ENCODE peak calls at places on chromosome 16, in seven cellular contexts. E is HCT116, D is HepG2, I is K562, P is SK-N-SH, H is H1, A is GM12878. G is an unnamed sample.

GRCh38 chr16:66468321-66468965 is 41.3 kb downstream of the BEAN1 start:
- DNase-seq in H (no peak), D (no peak), I (no peak), P (no peak), A (no peak), E (no peak), G (no peak)

GRCh38 chr16:73354426-73354825 is 306.5 kb upstream of the ZFHX3 start:
- DNase-seq in I (no peak), P (no peak), E (no peak), H (no peak), D (no peak), A (no peak), G (no peak)

GRCh38 chr16:63467513-63467912 is 1431.3 kb upstream of the CDH8 start:
- DNase-seq in P (no peak), D (no peak), H (no peak), A (no peak), E (no peak), I (no peak), G (no peak)

GRCh38 chr16:14018848-14019247 is 52.3 kb upstream of the MRTFB start:
- DNase-seq in I (no peak), H (no peak), A (no peak), E (no peak), P (no peak), D (no peak), G (no peak)

GRCh38 chr16:67150833-67151396 is at the start of gene B3GNT9:
- DNase-seq in H (no peak), P (peak), I (peak), D (peak), A (no peak), E (no peak), G (no peak)

GRCh38 chr16:65315004-65315398 is 193.1 kb upstream of the CDH11 start:
- DNase-seq in H (no peak), P (no peak), D (no peak), E (no peak), A (no peak), I (no peak), G (no peak)

GRCh38 chr16:2465653-2466415 is 5.3 kb upstream of the NTN3 start:
- DNase-seq in P (no peak), E (no peak), H (no peak), D (no peak), A (no peak), I (no peak), G (no peak)

GRCh38 chr16:87766485-87766797 is 655 bp upstream of the KLHDC4 start:
- DNase-seq in I (no peak), P (no peak), D (no peak), E (no peak), H (no peak), A (no peak), G (no peak)

GRCh38 chr16:67428146-67428731 is 2.7 kb upstream of the HSD11B2 start:
- DNase-seq in D (peak), E (peak), A (no peak), H (peak), I (peak), P (peak), G (peak)

GRCh38 chr16:12413393-12413792 is 390.3 kb downstream of the CPPED1 start:
- DNase-seq in P (no peak), D (no peak), H (no peak), E (no peak), I (no peak), A (no peak), G (no peak)

GRCh38 chr16:1772362-1772907 is at the start of gene EME2:
- DNase-seq in H (no peak), P (peak), I (peak), D (peak), A (no peak), E (no peak), G (peak)

GRCh38 chr16:68707341-68708152 is 29.5 kb upstream of the CDH1 start:
- DNase-seq in P (no peak), H (peak), E (peak), D (peak), I (peak), A (no peak), G (no peak)

GRCh38 chr16:9318764-9319163 is 227.3 kb downstream of the HAPSTR1 start:
- DNase-seq in P (no peak), A (no peak), D (no peak), H (no peak), E (no peak), I (peak), G (no peak)

GRCh38 chr16:77594798-77595625 is 127.3 kb upstream of the NUDT7 start:
- DNase-seq in A (no peak), D (no peak), H (no peak), I (no peak), E (no peak), P (no peak), G (no peak)

GRCh38 chr16:53147500-53148065 is 92.8 kb downstream of the CHD9 start:
- DNase-seq in H (no peak), D (no peak), I (no peak), P (no peak), E (no peak), A (no peak), G (no peak)

GRCh38 chr16:23148513-23149266 is 562 bp downstream of the USP31 start:
- DNase-seq in H (no peak), P (peak), D (peak), A (no peak), E (no peak), I (peak), G (peak)

GRCh38 chr16:53207810-53208752 is 153.3 kb downstream of the CHD9 start:
- DNase-seq in I (peak), A (peak), H (peak), D (peak), E (peak), P (peak), G (peak)

GRCh38 chr16:8962393-8963009 is 1.2 kb downstream of the USP7 start:
- DNase-seq in I (peak), E (no peak), P (peak), A (no peak), D (no peak), H (no peak), G (peak)

GRCh38 chr16:35735403-35736251 is 2276.2 kb downstream of the TP53TG3F start:
- DNase-seq in H (no peak), I (no peak), A (no peak), D (no peak), E (no peak), P (no peak), G (no peak)

GRCh38 chr16:31010539-31010938 is at the start of gene STX1B:
- DNase-seq in I (peak), P (peak), A (no peak), E (no peak), H (no peak), D (no peak), G (no peak)

DNA sequence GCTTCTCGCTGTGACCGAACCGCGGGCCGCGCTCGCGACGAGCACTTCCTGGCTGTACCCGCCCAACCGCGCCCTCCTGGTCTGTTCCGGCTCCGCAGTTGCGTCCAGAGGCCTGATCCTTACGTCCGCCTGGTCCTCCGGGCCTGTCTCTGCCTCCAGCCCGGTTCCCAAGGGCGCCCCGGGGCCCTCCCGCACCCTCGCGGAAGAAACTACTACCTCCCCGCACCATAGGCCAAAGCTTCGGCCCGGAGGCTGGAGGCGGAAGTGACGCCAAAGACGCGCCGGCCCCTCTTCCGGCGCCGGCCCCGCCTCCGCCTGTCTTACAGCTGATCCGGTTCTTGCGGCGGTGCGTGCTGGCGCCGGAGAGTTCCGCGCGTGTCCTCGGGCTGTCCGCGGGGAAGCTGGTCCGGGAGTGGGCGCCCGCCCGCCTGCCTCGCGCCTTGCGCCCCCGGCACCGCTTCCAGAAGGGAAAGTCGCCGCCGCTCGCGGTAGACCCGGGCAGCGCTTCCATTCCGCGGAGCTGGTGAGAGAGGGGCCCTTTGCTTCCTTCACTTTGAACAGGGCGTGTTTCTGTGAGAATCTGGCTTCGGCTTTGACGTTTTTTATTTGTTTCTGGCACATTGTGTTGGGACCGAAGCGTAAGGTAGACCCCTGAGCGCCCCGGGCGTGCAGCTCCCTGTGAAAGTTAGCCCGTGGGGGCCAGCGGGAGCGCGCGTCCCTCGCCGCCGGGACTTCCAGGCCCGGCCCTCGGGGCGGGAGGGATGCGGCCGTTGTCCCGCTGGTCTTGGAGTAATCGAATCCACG is at the start of gene ZNF778:
- DNase-seq in D (peak), I (peak), P (peak), E (peak), A (peak), H (no peak), G (peak)
- TF ChIP-seq JUND in D (peak), I (no peak), P (no peak), E (no peak), A (peak), H (no peak), G (no peak)

GRCh38 chr16:57007050-57007449 is 17.7 kb downstream of the NLRC5 start:
- DNase-seq in P (no peak), A (no peak), E (no peak), I (no peak), H (no peak), D (no peak), G (no peak)

GRCh38 chr16:57009641-57010170 is 20.3 kb downstream of the NLRC5 start:
- DNase-seq in H (no peak), P (no peak), I (no peak), E (no peak), D (no peak), A (no peak), G (no peak)

GRCh38 chr16:57004387-57005250 is 15.3 kb downstream of the NLRC5 start:
- DNase-seq in P (no peak), E (no peak), H (no peak), D (peak), A (no peak), I (no peak), G (no peak)

GRCh38 chr16:57008440-57008839 is 19.1 kb downstream of the NLRC5 start:
- DNase-seq in A (no peak), P (no peak), E (no peak), H (no peak), I (no peak), D (no peak), G (no peak)

GRCh38 chr16:57007530-57007929 is 18.2 kb downstream of the NLRC5 start:
- DNase-seq in A (no peak), E (no peak), D (no peak), I (no peak), H (no peak), P (no peak), G (no peak)
- TF ChIP-seq JUND in A (no peak), E (no peak), D (no peak), I (no peak), H (no peak), P (no peak), G (no peak)

DNA sequence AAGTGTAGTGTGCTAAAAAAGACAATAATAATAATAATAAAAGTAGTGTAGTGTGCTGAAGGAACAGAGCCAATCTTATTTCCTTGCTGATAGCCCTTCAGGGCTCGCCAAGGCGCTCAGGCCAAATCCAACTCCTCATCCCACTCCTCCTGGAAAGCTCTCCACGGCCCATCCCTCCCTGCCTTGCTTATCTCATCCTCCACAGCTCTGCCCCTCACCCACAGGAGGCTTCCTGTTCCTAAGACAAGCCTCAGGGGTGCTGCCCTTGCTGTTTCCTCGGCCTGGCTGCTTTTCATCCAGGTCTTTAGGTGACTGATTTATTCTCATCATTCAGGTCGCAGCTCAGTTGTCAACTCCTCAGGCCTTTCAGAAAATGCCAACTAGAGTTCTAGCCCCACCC is 11.2 kb downstream of the GTF3C1 start:
- DNase-seq in H (no peak), A (no peak), P (no peak), I (peak), E (no peak), D (no peak), G (no peak)
- TF ChIP-seq JUND in H (no peak), A (no peak), P (no peak), I (no peak), E (no peak), D (no peak), G (no peak)

GRCh38 chr16:154223-155030 is 2.0 kb downstream of the HBZ start:
- DNase-seq in P (peak), D (no peak), E (no peak), I (peak), A (no peak), H (no peak), G (peak)
- TF ChIP-seq JUND in P (no peak), D (no peak), E (no peak), I (no peak), A (no peak), H (no peak), G (no peak)

GRCh38 chr16:75589301-75589700 is 23.1 kb downstream of the GABARAPL2 start:
- DNase-seq in I (no peak), D (no peak), E (no peak), H (no peak), A (no peak), P (no peak), G (no peak)
- TF ChIP-seq JUND in I (no peak), D (no peak), E (no peak), H (no peak), A (no peak), P (no peak), G (no peak)

GRCh38 chr16:57314161-57314785 is 29.8 kb upstream of the PLLP start:
- DNase-seq in A (no peak), I (peak), H (no peak), E (no peak), P (no peak), D (no peak), G (no peak)

GRCh38 chr16:57318240-57318970 is 33.9 kb upstream of the PLLP start:
- DNase-seq in A (no peak), P (no peak), D (no peak), E (no peak), H (no peak), I (peak), G (no peak)

GRCh38 chr16:57316390-57317017 is 32.0 kb upstream of the PLLP start:
- DNase-seq in E (peak), D (no peak), I (peak), H (no peak), P (no peak), A (no peak), G (no peak)

GRCh38 chr16:57313509-57313908 is 29.0 kb upstream of the PLLP start:
- DNase-seq in A (no peak), P (no peak), D (no peak), E (no peak), I (no peak), H (no peak), G (no peak)

GRCh38 chr16:57315401-57315800 is 30.9 kb upstream of the PLLP start:
- DNase-seq in P (no peak), E (no peak), I (peak), A (no peak), H (no peak), D (no peak), G (no peak)
- TF ChIP-seq JUND in P (no peak), E (no peak), I (no peak), A (no peak), H (no peak), D (no peak), G (no peak)